ENCODE peak calls at places on chromosome X, in four cellular contexts. L, A, T and K are unnamed samples.

GRCh38 chrX:81259714-81260395 is 58.0 kb downstream of the SH3BGRL start:
- DNase-seq in L (peak; percentile 62), A (peak; percentile 35), T (no peak), K (no peak)

GRCh38 chrX:41085105-41085882 is at the start of gene USP9X:
- DNase-seq in L (peak; percentile 85), A (peak; percentile 89), T (peak; percentile 97), K (peak; percentile 94)

GRCh38 chrX:124347242-124347641 is 879 bp downstream of the SH2D1A start:
- DNase-seq in L (no peak), A (no peak), T (no peak), K (no peak)

GRCh38 chrX:11967986-11968385 is 170.3 kb upstream of the FRMPD4 start:
- DNase-seq in L (peak; percentile 59), A (no peak), T (no peak), K (no peak)

GRCh38 chrX:131617182-131617581 is 73.3 kb downstream of the OR13H1 start:
- DNase-seq in L (peak; percentile 38), A (peak; percentile 92), T (no peak), K (no peak)

GRCh38 chrX:72127332-72127731 is 4.4 kb downstream of the RTL5 start:
- DNase-seq in L (no peak), A (no peak), T (no peak), K (no peak)

GRCh38 chrX:64394059-64394873 is 986 bp downstream of the MTMR8 start:
- DNase-seq in L (no peak), A (no peak), T (no peak), K (no peak)

GRCh38 chrX:118231464-118231863 is 114.4 kb upstream of the WDR44 start:
- DNase-seq in L (no peak), A (peak; percentile 49), T (no peak), K (no peak)

GRCh38 chrX:149512225-149512885 is 7.2 kb upstream of the IDS start:
- DNase-seq in L (peak; percentile 54), A (peak; percentile 40), T (peak; percentile 89), K (no peak)

GRCh38 chrX:50787099-50787498 is 26.9 kb downstream of the SHROOM4 start:
- DNase-seq in L (no peak), A (no peak), T (no peak), K (no peak)

GRCh38 chrX:44872319-44872816 is 620 bp upstream of the KDM6A start:
- DNase-seq in L (peak; percentile 18), A (no peak), T (no peak), K (peak; percentile 75)

GRCh38 chrX:143788265-143788664 is 67.7 kb upstream of the SPANXN2 start:
- DNase-seq in L (peak; percentile 55), A (peak; percentile 16), T (no peak), K (no peak)

GRCh38 chrX:155997436-155997835 is at the start of gene IL9R:
- DNase-seq in L (no peak), A (no peak), T (no peak), K (no peak)

GRCh38 chrX:67727576-67727975 is 183.8 kb downstream of the AR start:
- DNase-seq in L (no peak), A (no peak), T (no peak), K (no peak)

GRCh38 chrX:2500681-2501151 is at the start of the genes DHRSX and ZBED1:
- DNase-seq in L (peak; percentile 18), A (peak; percentile 12), T (peak; percentile 81), K (no peak)

GRCh38 chrX:14936561-14936960 is 63.3 kb downstream of the MOSPD2 start:
- DNase-seq in L (peak; percentile 66), A (peak; percentile 57), T (no peak), K (no peak)

GRCh38 chrX:5113128-5113527 is 1115.5 kb downstream of the NLGN4X start:
- DNase-seq in L (peak; percentile 29), A (no peak), T (no peak), K (no peak)

GRCh38 chrX:15391850-15392249 is 7.6 kb upstream of the VEGFD start:
- DNase-seq in L (no peak), A (no peak), T (peak; percentile 73), K (no peak)

GRCh38 chrX:134377537-134377936 is 82.4 kb upstream of the HPRT1 start:
- DNase-seq in L (peak; percentile 59), A (peak; percentile 65), T (no peak), K (no peak)

GRCh38 chrX:93422693-93423092 is 250.7 kb downstream of the NAP1L3 start:
- DNase-seq in L (peak; percentile 2), A (peak; percentile 6), T (peak; percentile 70), K (no peak)
- TF ChIP-seq CTCF in L (peak; percentile 4), A (no peak), T (peak; percentile 86), K (peak; percentile 67)

GRCh38 chrX:9880912-9881311 is 86.2 kb upstream of the CLDN34 start:
- DNase-seq in L (no peak), A (no peak), T (no peak), K (no peak)

GRCh38 chrX:9884031-9884779 is 83.0 kb upstream of the CLDN34 start:
- DNase-seq in L (no peak), A (no peak), T (no peak), K (no peak)

GRCh38 chrX:9880237-9880636 is 86.9 kb upstream of the CLDN34 start:
- DNase-seq in L (no peak), A (no peak), T (no peak), K (no peak)

GRCh38 chrX:9885150-9885549 is 82.0 kb upstream of the CLDN34 start:
- DNase-seq in L (peak; percentile 64), A (peak; percentile 67), T (peak; percentile 87), K (no peak)

GRCh38 chrX:9882669-9883446 is 84.3 kb upstream of the CLDN34 start:
- DNase-seq in L (peak; percentile 32), A (peak; percentile 58), T (no peak), K (no peak)
- TF ChIP-seq CTCF in L (peak; percentile 9), A (no peak), T (peak; percentile 35), K (peak; percentile 31)

GRCh38 chrX:87299563-87300160 is 217.9 kb upstream of the KLHL4 start:
- DNase-seq in L (peak; percentile 39), A (peak; percentile 24), T (no peak), K (no peak)
- TF ChIP-seq CTCF in L (peak; percentile 23), A (no peak), T (peak; percentile 92), K (peak; percentile 88)

GRCh38 chrX:84907324-84907946 is 96.2 kb upstream of the APOOL start:
- DNase-seq in L (peak; percentile 41), A (peak; percentile 36), T (no peak), K (no peak)
- TF ChIP-seq CTCF in L (no peak), A (no peak), T (peak; percentile 64), K (peak; percentile 76)

DNA sequence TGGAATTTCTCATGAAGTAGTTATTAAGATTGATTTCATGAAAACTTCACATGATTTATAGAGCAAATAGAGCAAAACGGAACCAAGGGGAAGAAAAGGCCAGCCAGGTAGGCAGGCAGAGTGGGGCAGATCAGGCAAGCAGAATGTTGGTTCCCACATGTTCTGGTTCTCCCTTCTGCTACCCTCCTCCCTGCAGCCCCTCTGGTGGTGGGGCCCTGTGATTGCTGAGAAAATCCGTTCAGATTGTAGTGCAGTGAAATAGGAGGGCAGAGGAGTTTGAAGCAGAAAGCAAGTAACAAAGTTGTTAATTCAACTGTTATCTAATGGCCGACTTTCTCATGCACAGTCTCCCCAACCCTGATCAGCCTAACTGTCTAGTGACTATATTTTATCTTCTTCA is 185.3 kb downstream of the MID1IP1 start:
- DNase-seq in L (no peak), A (no peak), T (peak; percentile 60), K (no peak)
- TF ChIP-seq CTCF in L (no peak), A (no peak), T (peak; percentile 51), K (no peak)

DNA sequence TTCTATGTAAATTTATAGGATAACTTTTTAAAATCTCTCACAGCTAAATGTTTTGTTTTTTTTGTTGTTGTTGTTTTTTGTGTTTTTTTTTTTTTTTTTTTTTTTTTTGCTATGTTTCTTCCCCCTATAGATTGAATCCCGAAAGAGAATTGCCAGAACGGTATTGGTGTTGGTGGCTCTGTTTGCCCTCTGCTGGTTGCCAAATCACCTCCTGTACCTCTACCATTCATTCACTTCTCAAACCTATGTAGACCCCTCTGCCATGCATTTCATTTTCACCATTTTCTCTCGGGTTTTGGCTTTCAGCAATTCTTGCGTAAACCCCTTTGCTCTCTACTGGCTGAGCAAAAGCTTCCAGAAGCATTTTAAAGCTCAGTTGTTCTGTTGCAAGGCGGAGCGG is 4.1 kb downstream of the BRS3 start:
- DNase-seq in L (no peak), A (no peak), T (peak; percentile 49), K (no peak)
- TF ChIP-seq CTCF in L (no peak), A (no peak), T (peak; percentile 60), K (no peak)

DNA sequence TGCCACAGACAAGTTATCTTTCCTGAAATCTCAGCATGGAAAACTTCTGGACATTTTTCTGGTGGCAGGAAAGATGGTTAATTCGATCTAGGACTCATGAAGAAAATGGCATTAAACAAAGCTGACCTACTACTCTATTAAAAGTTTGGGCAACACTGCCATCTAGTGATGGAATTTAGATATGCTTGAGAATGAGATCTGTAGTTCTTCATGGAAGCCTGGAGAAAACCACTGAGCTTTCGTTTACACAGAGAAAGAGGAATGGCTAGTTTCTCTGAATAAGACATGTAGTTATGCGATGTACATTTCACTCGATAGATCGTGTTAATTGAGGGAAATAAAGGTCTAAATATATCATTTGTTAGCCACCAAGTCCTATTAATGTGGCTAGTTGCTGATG is 51.7 kb upstream of the CHRDL1 start:
- DNase-seq in L (peak; percentile 70), A (peak; percentile 71), T (peak; percentile 43), K (no peak)
- TF ChIP-seq CTCF in L (peak; percentile 25), A (peak; percentile 10), T (peak; percentile 86), K (peak; percentile 90)

DNA sequence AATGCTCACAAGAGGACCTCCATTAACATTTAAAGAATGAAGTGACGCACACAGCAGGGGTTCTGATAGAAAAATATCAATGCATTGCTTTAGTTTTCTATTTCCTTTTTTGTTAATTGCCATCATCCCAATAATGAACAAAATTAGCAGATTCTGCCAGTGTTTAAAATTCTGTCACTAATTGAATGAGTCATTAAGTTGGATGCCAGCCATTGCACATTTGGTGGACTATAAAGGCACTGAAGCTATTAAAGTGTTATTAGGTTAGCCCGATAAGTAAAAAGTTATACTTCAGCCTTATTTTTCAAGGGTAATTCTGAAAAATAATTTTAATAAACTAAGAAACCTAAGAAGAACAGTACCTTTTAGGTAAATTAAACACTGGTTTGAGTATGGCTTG is 53.1 kb downstream of the MAP3K15 start:
- DNase-seq in L (no peak), A (no peak), T (no peak), K (no peak)
- TF ChIP-seq CTCF in L (no peak), A (no peak), T (no peak), K (no peak)

GRCh38 chrX:22383988-22384387 is 111.3 kb downstream of the CBLL2 start:
- DNase-seq in L (no peak), A (no peak), T (no peak), K (no peak)
- TF ChIP-seq CTCF in L (no peak), A (no peak), T (peak; percentile 53), K (no peak)